ENCODE peak calls at places on chromosome 2, in nine cellular contexts. D, G, T, R, N, Z, E, I and J are unnamed samples.
A peak's percentile ranks its signal among the peaks of the same experiment; 100 is the strongest.

GRCh38 chr2:156396126-156396525 is 40.1 kb upstream of the GPD2 start:
- DNase-seq in R (no peak), G (peak; percentile 18), T (no peak), I (no peak), D (no peak), Z (no peak), N (no peak), E (no peak), J (no peak)

GRCh38 chr2:230614040-230614439 is 98.6 kb upstream of the CAB39 start:
- DNase-seq in D (no peak), I (no peak), R (no peak), E (no peak), G (no peak), Z (no peak), N (no peak), T (no peak), J (no peak)

GRCh38 chr2:10245021-10245420 is 57.7 kb upstream of the HPCAL1 start:
- DNase-seq in T (peak; percentile 34), E (no peak), D (no peak), R (no peak), I (peak; percentile 8), G (no peak), Z (no peak), N (no peak), J (no peak)

GRCh38 chr2:128473175-128474013 is 154.7 kb upstream of the HS6ST1 start:
- DNase-seq in Z (no peak), I (no peak), G (peak; percentile 34), R (peak; percentile 87), D (peak; percentile 38), T (peak; percentile 77), N (no peak), E (no peak), J (no peak)

GRCh38 chr2:128584296-128584900 is 265.7 kb upstream of the HS6ST1 start:
- DNase-seq in D (no peak), R (peak; percentile 87), N (no peak), I (no peak), T (no peak), Z (no peak), E (no peak), G (no peak), J (no peak)

GRCh38 chr2:23363831-23364230 is 21.1 kb upstream of the KLHL29 start:
- DNase-seq in T (no peak), E (no peak), D (no peak), Z (no peak), R (no peak), G (no peak), N (no peak), I (no peak), J (no peak)

GRCh38 chr2:148251993-148252392 is 231.1 kb downstream of the MBD5 start:
- DNase-seq in N (no peak), Z (no peak), R (no peak), D (no peak), T (no peak), I (no peak), E (no peak), G (no peak), J (no peak)

GRCh38 chr2:235866373-235866772 is 301.8 kb downstream of the GBX2 start:
- DNase-seq in Z (no peak), R (no peak), N (no peak), E (no peak), G (no peak), D (no peak), I (no peak), T (no peak), J (no peak)

GRCh38 chr2:237501892-237502513 is 15.0 kb downstream of the MLPH start:
- DNase-seq in E (no peak), D (no peak), N (no peak), T (no peak), Z (no peak), I (no peak), G (no peak), R (no peak), J (no peak)

GRCh38 chr2:169476459-169476858 is 2.8 kb upstream of the BBS5 start:
- DNase-seq in R (no peak), G (no peak), Z (no peak), E (no peak), D (no peak), N (no peak), I (no peak), T (no peak), J (no peak)

GRCh38 chr2:172278642-172279041 is 148.7 kb upstream of the ITGA6 start:
- DNase-seq in Z (no peak), N (no peak), E (no peak), G (no peak), T (no peak), R (no peak), I (no peak), D (no peak), J (no peak)

GRCh38 chr2:157032019-157032418 is 225.5 kb upstream of the GALNT5 start:
- DNase-seq in Z (no peak), G (no peak), T (no peak), I (no peak), E (no peak), N (no peak), R (peak; percentile 88), D (no peak), J (no peak)

GRCh38 chr2:237717366-237718276 is 81.0 kb upstream of the RBM44 start:
- DNase-seq in D (no peak), T (no peak), Z (no peak), G (no peak), E (no peak), N (no peak), R (no peak), I (no peak), J (no peak)

GRCh38 chr2:175063741-175064140 is 58.6 kb upstream of the CHN1 start:
- DNase-seq in D (no peak), Z (no peak), E (no peak), G (no peak), N (no peak), I (no peak), R (no peak), T (no peak), J (no peak)

GRCh38 chr2:37338933-37339332 is 5.5 kb upstream of the QPCT start:
- DNase-seq in N (no peak), I (no peak), D (no peak), T (no peak), R (no peak), Z (no peak), E (no peak), G (peak; percentile 45), J (no peak)
- H3K4me1 ChIP-seq in N (peaks cover 5% of the 10 kb centered on the region), I (peaks cover 16% of the 10 kb centered on the region), D (no peaks in the 10 kb centered on the region), T (peaks cover 8% of the 10 kb centered on the region), R (no peaks in the 10 kb centered on the region), Z (no peaks in the 10 kb centered on the region), E (peaks cover 18% of the 10 kb centered on the region), G (peaks cover 76% of the 10 kb centered on the region), J (no peaks in the 10 kb centered on the region)

GRCh38 chr2:195533771-195534642 is 123.0 kb upstream of the SLC39A10 start:
- DNase-seq in Z (no peak), E (peak; percentile 29), I (peak; percentile 29), N (peak; percentile 56), T (no peak), G (peak; percentile 39), D (no peak), R (peak; percentile 87), J (peak; percentile 80)
- TF ChIP-seq CTCF in Z (no peak), E (no peak), I (no peak), N (no peak), T (no peak), G (peak; percentile 53), D (no peak), R (no peak), J (no peak)

GRCh38 chr2:150464270-150464669 is 23.2 kb downstream of the RND3 start:
- DNase-seq in G (no peak), E (no peak), R (no peak), I (no peak), D (no peak), Z (no peak), N (no peak), T (no peak), J (no peak)

GRCh38 chr2:150467641-150467963 is 19.9 kb downstream of the RND3 start:
- DNase-seq in Z (no peak), R (no peak), T (no peak), E (no peak), D (no peak), N (no peak), I (no peak), G (no peak), J (no peak)

GRCh38 chr2:150466770-150467640 is 20.5 kb downstream of the RND3 start:
- DNase-seq in E (no peak), Z (no peak), T (no peak), R (peak; percentile 78), I (no peak), D (no peak), G (no peak), N (no peak), J (no peak)

GRCh38 chr2:150468350-150468960 is 19.0 kb downstream of the RND3 start:
- DNase-seq in N (no peak), R (no peak), I (no peak), E (no peak), G (no peak), D (no peak), Z (no peak), T (no peak), J (no peak)

DNA sequence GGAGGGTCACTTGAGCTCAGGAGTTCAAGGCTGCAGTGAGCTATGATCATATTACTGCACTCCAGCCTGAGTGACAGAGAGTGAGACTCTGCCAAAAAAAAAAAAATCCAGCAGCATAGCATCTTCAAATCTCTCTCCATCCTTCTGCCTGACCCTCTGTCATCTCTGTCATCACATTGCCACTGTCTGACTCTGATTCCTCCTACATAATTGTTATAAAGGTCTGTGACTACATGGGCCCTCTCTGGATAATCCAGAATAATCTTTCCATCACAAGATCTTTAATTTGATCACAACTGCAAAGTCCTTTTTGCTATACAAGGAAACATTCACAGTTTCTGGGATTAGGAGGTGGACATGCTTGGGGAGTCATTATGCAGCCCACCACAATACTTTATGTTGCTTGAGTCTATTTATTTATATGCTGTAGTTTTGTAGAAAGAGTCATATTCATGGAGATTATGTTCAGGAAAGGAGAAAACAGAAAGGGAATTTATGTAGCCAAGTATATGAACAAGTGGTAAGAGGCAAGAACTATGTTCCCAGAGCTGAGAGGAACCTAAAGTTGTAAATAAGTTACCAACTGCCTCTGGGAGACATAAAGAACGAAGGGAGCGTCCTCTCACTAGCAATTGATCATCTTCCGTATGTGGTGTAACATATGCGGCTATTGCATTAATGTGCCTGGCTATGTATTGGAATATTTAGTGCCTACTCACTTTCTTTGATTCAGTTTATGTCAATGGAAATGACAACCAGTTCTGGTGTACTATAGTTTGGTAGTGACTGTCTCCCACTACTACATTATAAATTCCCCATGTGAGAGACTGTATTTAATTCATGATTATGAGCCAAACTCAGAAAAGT is 21.5 kb downstream of the RND3 start:
- DNase-seq in T (no peak), R (no peak), Z (no peak), N (no peak), D (no peak), G (no peak), I (no peak), E (no peak), J (no peak)
- H3K4me1 ChIP-seq in T (peaks cover 22% of the 10 kb centered on the region), R (no peaks in the 10 kb centered on the region), Z (no peaks in the 10 kb centered on the region), N (peaks cover 5% of the 10 kb centered on the region), D (no peaks in the 10 kb centered on the region), G (no peaks in the 10 kb centered on the region), I (peaks cover 12% of the 10 kb centered on the region), E (peaks cover 4% of the 10 kb centered on the region), J (peaks cover 12% of the 10 kb centered on the region)

DNA sequence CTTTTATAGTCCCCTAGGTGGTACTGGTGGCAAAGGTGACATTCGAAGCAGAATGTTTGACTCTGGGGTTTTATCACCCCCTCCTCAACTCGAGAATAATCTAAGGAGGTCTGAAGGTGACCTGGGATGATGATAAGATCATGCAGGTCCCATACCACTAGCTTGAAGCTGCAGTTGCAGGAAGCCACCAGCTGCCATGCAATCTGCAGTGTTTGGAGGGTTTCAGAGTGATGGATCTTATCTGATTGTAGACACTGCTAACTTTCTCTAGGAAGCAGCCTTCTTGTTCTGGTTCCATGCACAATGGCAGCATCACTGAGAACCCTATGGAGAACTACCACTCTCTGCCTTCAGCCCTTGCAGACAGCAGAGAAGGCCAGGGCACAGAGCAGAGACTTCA is 59.4 kb upstream of the LRPPRC start:
- DNase-seq in E (no peak), I (no peak), T (no peak), G (no peak), Z (no peak), N (no peak), D (no peak), R (no peak), J (no peak)
- TF ChIP-seq CTCF in E (no peak), I (no peak), T (no peak), G (no peak), Z (no peak), N (no peak), D (no peak), R (no peak), J (no peak)